ENCODE peak calls at places on chromosomes 13 and 19, in six cellular contexts. One of them, this sample, is unnamed.

GRCh38 chr13:107799001-107799400 is 416.3 kb downstream of the LIG4 start:
- DNase-seq in stimulated activated CD4-positive, alpha-beta T cell treated with anti-CD3 and anti-CD28 coated beads, Interleukin-4, amount 100 ng/mL, for 4 hours: no peak
- DNase-seq in GOT3: no peak
- DNase-seq in non-pigmented ciliary epithelial cell: no peak
- DNase-seq in naive thymus-derived CD4-positive, alpha-beta T cell: no peak
- DNase-seq in GM04503: peak; percentile 9
- DNase-seq in this sample: no peak

GRCh38 chr13:101258071-101258470 is 158.2 kb downstream of the NALCN start:
- DNase-seq in stimulated activated CD4-positive, alpha-beta T cell treated with anti-CD3 and anti-CD28 coated beads, Interleukin-4, amount 100 ng/mL, for 4 hours: peak; percentile 4
- DNase-seq in GOT3: peak; percentile 31
- DNase-seq in non-pigmented ciliary epithelial cell: peak; percentile 82
- DNase-seq in naive thymus-derived CD4-positive, alpha-beta T cell: no peak
- DNase-seq in GM04503: peak; percentile 67
- DNase-seq in this sample: peak; percentile 6

GRCh38 chr13:101785858-101786257 is 333.4 kb downstream of the ITGBL1 start:
- DNase-seq in stimulated activated CD4-positive, alpha-beta T cell treated with anti-CD3 and anti-CD28 coated beads, Interleukin-4, amount 100 ng/mL, for 4 hours: no peak
- DNase-seq in GOT3: no peak
- DNase-seq in non-pigmented ciliary epithelial cell: peak; percentile 14
- DNase-seq in naive thymus-derived CD4-positive, alpha-beta T cell: no peak
- DNase-seq in GM04503: no peak
- DNase-seq in this sample: no peak

GRCh38 chr13:99431927-99432636 is 69.2 kb upstream of the TM9SF2 start:
- DNase-seq in stimulated activated CD4-positive, alpha-beta T cell treated with anti-CD3 and anti-CD28 coated beads, Interleukin-4, amount 100 ng/mL, for 4 hours: no peak
- DNase-seq in GOT3: no peak
- DNase-seq in non-pigmented ciliary epithelial cell: no peak
- DNase-seq in naive thymus-derived CD4-positive, alpha-beta T cell: no peak
- DNase-seq in GM04503: peak; percentile 4
- DNase-seq in this sample: peak; percentile 78

GRCh38 chr13:72004236-72004635 is 137.2 kb upstream of the DACH1 start:
- DNase-seq in stimulated activated CD4-positive, alpha-beta T cell treated with anti-CD3 and anti-CD28 coated beads, Interleukin-4, amount 100 ng/mL, for 4 hours: no peak
- DNase-seq in GOT3: no peak
- DNase-seq in non-pigmented ciliary epithelial cell: no peak
- DNase-seq in naive thymus-derived CD4-positive, alpha-beta T cell: no peak
- DNase-seq in GM04503: no peak
- DNase-seq in this sample: no peak

GRCh38 chr19:13633109-13633508 is 126.8 kb upstream of the CACNA1A start:
- DNase-seq in stimulated activated CD4-positive, alpha-beta T cell treated with anti-CD3 and anti-CD28 coated beads, Interleukin-4, amount 100 ng/mL, for 4 hours: no peak
- DNase-seq in GOT3: no peak
- DNase-seq in non-pigmented ciliary epithelial cell: no peak
- DNase-seq in naive thymus-derived CD4-positive, alpha-beta T cell: no peak
- DNase-seq in GM04503: no peak
- DNase-seq in this sample: no peak

GRCh38 chr13:42485272-42485671 is 88.7 kb upstream of the TNFSF11 start:
- DNase-seq in stimulated activated CD4-positive, alpha-beta T cell treated with anti-CD3 and anti-CD28 coated beads, Interleukin-4, amount 100 ng/mL, for 4 hours: no peak
- DNase-seq in GOT3: no peak
- DNase-seq in non-pigmented ciliary epithelial cell: no peak
- DNase-seq in naive thymus-derived CD4-positive, alpha-beta T cell: no peak
- DNase-seq in GM04503: no peak
- DNase-seq in this sample: no peak

GRCh38 chr19:52959613-52960295 is 2.9 kb downstream of the ZNF816 start:
- DNase-seq in stimulated activated CD4-positive, alpha-beta T cell treated with anti-CD3 and anti-CD28 coated beads, Interleukin-4, amount 100 ng/mL, for 4 hours: no peak
- DNase-seq in GOT3: no peak
- DNase-seq in non-pigmented ciliary epithelial cell: no peak
- DNase-seq in naive thymus-derived CD4-positive, alpha-beta T cell: no peak
- DNase-seq in GM04503: no peak
- DNase-seq in this sample: no peak

GRCh38 chr13:71320452-71320851 is 546.6 kb downstream of the DACH1 start:
- DNase-seq in stimulated activated CD4-positive, alpha-beta T cell treated with anti-CD3 and anti-CD28 coated beads, Interleukin-4, amount 100 ng/mL, for 4 hours: no peak
- DNase-seq in GOT3: no peak
- DNase-seq in non-pigmented ciliary epithelial cell: no peak
- DNase-seq in naive thymus-derived CD4-positive, alpha-beta T cell: no peak
- DNase-seq in GM04503: no peak
- DNase-seq in this sample: no peak

GRCh38 chr13:45331123-45331619 is 9.8 kb downstream of the TPT1 start:
- DNase-seq in stimulated activated CD4-positive, alpha-beta T cell treated with anti-CD3 and anti-CD28 coated beads, Interleukin-4, amount 100 ng/mL, for 4 hours: no peak
- DNase-seq in GOT3: no peak
- DNase-seq in non-pigmented ciliary epithelial cell: no peak
- DNase-seq in naive thymus-derived CD4-positive, alpha-beta T cell: no peak
- DNase-seq in GM04503: no peak
- DNase-seq in this sample: no peak

GRCh38 chr19:38718747-38719543 is 25.3 kb downstream of the CAPN12 start:
- DNase-seq in stimulated activated CD4-positive, alpha-beta T cell treated with anti-CD3 and anti-CD28 coated beads, Interleukin-4, amount 100 ng/mL, for 4 hours: no peak
- DNase-seq in GOT3: no peak
- DNase-seq in non-pigmented ciliary epithelial cell: no peak
- DNase-seq in naive thymus-derived CD4-positive, alpha-beta T cell: no peak
- DNase-seq in GM04503: no peak
- DNase-seq in this sample: no peak

GRCh38 chr13:80841346-80841882 is 500.5 kb upstream of the SPRY2 start:
- DNase-seq in stimulated activated CD4-positive, alpha-beta T cell treated with anti-CD3 and anti-CD28 coated beads, Interleukin-4, amount 100 ng/mL, for 4 hours: no peak
- DNase-seq in GOT3: no peak
- DNase-seq in non-pigmented ciliary epithelial cell: no peak
- DNase-seq in naive thymus-derived CD4-positive, alpha-beta T cell: no peak
- DNase-seq in GM04503: no peak
- DNase-seq in this sample: no peak

GRCh38 chr19:29564574-29565005 is 38.8 kb downstream of the VSTM2B start:
- DNase-seq in stimulated activated CD4-positive, alpha-beta T cell treated with anti-CD3 and anti-CD28 coated beads, Interleukin-4, amount 100 ng/mL, for 4 hours: no peak
- DNase-seq in GOT3: no peak
- DNase-seq in non-pigmented ciliary epithelial cell: no peak
- DNase-seq in naive thymus-derived CD4-positive, alpha-beta T cell: no peak
- DNase-seq in GM04503: no peak
- DNase-seq in this sample: no peak

This sample was measured in stimulated activated naive B cell treated with anti-CD40 and anti-IgM and Interleukin-4, amounts not matched to agents 10 μg/mL and 1 μg/mL and 100 μg/mL, for 72 hours.